ENCODE peak calls at places on chromosomes 7 and 10, in four cellular contexts. W, N, C and K are unnamed samples.

GRCh38 chr7:129635300-129636029 is 23.9 kb downstream of the NRF1 start:
- DNase-seq in W (peak), C (peak), N (peak), K (peak)

GRCh38 chr10:70603439-70603778 is 868 bp upstream of the PRF1 start:
- DNase-seq in C (no peak), W (no peak), N (no peak), K (no peak)

GRCh38 chr10:129641982-129642381 is 174.9 kb downstream of the MGMT start:
- DNase-seq in N (no peak), W (no peak), C (no peak), K (no peak)

GRCh38 chr7:52249741-52250140 is 785.7 kb upstream of the POM121L12 start:
- DNase-seq in C (no peak), W (no peak), N (no peak), K (no peak)

GRCh38 chr7:66352071-66352470 is 146.9 kb downstream of the TPST1 start:
- DNase-seq in W (no peak), N (no peak), C (no peak), K (no peak)

GRCh38 chr7:151990567-151990966 is 34.3 kb downstream of the GALNTL5 start:
- DNase-seq in W (no peak), N (no peak), C (no peak), K (no peak)

GRCh38 chr7:70738080-70738479 is 393.9 kb upstream of the GALNT17 start:
- DNase-seq in N (no peak), C (no peak), W (no peak), K (no peak)

GRCh38 chr7:15358112-15358511 is 203.7 kb downstream of the AGMO start:
- DNase-seq in W (no peak), C (no peak), N (no peak), K (no peak)

GRCh38 chr10:47257396-47258120 is 42.4 kb upstream of the GDF10 start:
- DNase-seq in N (no peak), W (no peak), C (peak), K (peak)

GRCh38 chr10:110868981-110869380 is 2.7 kb upstream of the PDCD4 start:
- DNase-seq in N (no peak), C (peak), W (no peak), K (peak)

GRCh38 chr10:5945561-5946418 is 31.6 kb downstream of the IL15RA start:
- DNase-seq in N (peak), W (no peak), C (no peak), K (no peak)

GRCh38 chr10:123007558-123008378 is 827 bp downstream of the IKZF5 start:
- DNase-seq in C (peak), N (no peak), W (peak), K (peak)

GRCh38 chr7:631966-632830 is 94.3 kb upstream of the DNAAF5 start:
- DNase-seq in C (no peak), W (no peak), N (no peak), K (no peak)

GRCh38 chr10:62059424-62059913 is 158.0 kb downstream of the ARID5B start:
- DNase-seq in C (no peak), W (no peak), N (no peak), K (no peak)

GRCh38 chr7:75928600-75928939 is 13.6 kb downstream of the POR start:
- DNase-seq in N (no peak), W (peak), C (peak), K (no peak)

GRCh38 chr10:75067272-75067671 is 44.2 kb upstream of the SAMD8 start:
- DNase-seq in C (no peak), N (no peak), W (no peak), K (no peak)

GRCh38 chr10:6101181-6101580 is 12.3 kb downstream of the RBM17 start:
- DNase-seq in N (no peak), C (no peak), W (no peak), K (no peak)

GRCh38 chr10:9786576-9786975 is 1231.1 kb upstream of the CELF2 start:
- DNase-seq in N (no peak), C (no peak), W (no peak), K (no peak)

GRCh38 chr7:469591-469961 is 50.1 kb downstream of the PDGFA start:
- DNase-seq in C (no peak), W (no peak), N (no peak), K (no peak)

GRCh38 chr10:36263871-36264270 is 621.8 kb upstream of the FZD8 start:
- DNase-seq in N (no peak), W (no peak), C (no peak), K (no peak)

GRCh38 chr7:26417911-26418413 is 126.3 kb downstream of the SNX10 start:
- DNase-seq in C (no peak), N (no peak), W (no peak), K (no peak)

GRCh38 chr7:90596745-90597526 is 815 bp downstream of the CDK14 start:
- DNase-seq in N (no peak), C (no peak), W (no peak), K (no peak)

GRCh38 chr10:6139470-6139869 is 50.6 kb downstream of the RBM17 start:
- DNase-seq in C (no peak), N (no peak), W (no peak), K (no peak)

GRCh38 chr7:106418094-106418493 is 133.3 kb upstream of the NAMPT start:
- DNase-seq in C (no peak), W (no peak), N (no peak), K (no peak)

GRCh38 chr7:151689196-151689971 is 169.7 kb upstream of the RHEB start:
- DNase-seq in N (peak), W (no peak), C (no peak), K (no peak)

GRCh38 chr10:102153093-102153620 is 968 bp downstream of the NOLC1 start:
- DNase-seq in C (no peak), W (no peak), N (no peak), K (no peak)

GRCh38 chr10:43953672-43954071 is 305.0 kb upstream of the ZNF32 start:
- DNase-seq in N (no peak), W (no peak), C (no peak), K (no peak)